ENCODE peak calls at places on chromosomes 12 and 14, in seven cellular contexts. Z is fibroblast of lung; L is CD8-positive, alpha-beta T cell; X is heart left ventricle; R is testis; H is tibial artery; U is tibial nerve. W is an unnamed sample. For H3K4me1, the result is how much of the 10 kb centered on the place peaks cover.

GRCh38 chr14:52998376-52999010 is 47.6 kb upstream of the FERMT2 start:
- DNase-seq in Z (peak), L (no peak), X (no peak), R (peak), H (no peak), U (no peak), W (no peak)

GRCh38 chr14:50831704-50832130 is 755 bp upstream of the NIN start:
- DNase-seq in Z (no peak), L (no peak), X (no peak), R (no peak), H (no peak), U (no peak), W (no peak)

GRCh38 chr12:3523058-3523457 is 32.1 kb downstream of the PRMT8 start:
- DNase-seq in Z (peak), L (no peak), X (no peak), R (no peak), H (no peak), U (no peak), W (no peak)

GRCh38 chr12:112353389-112353788 is 28.8 kb downstream of the HECTD4 start:
- DNase-seq in Z (peak), L (no peak), X (no peak), R (no peak), H (no peak), U (no peak), W (no peak)

GRCh38 chr12:4091001-4091789 is 182.4 kb upstream of the CCND2 start:
- DNase-seq in Z (no peak), L (no peak), X (no peak), R (no peak), H (no peak), U (no peak), W (no peak)

GRCh38 chr14:93231129-93231979 is 24.3 kb downstream of the UBR7 start:
- DNase-seq in Z (peak), L (no peak), X (peak), R (peak), H (no peak), U (no peak), W (no peak)

GRCh38 chr12:91127296-91127695 is 16.0 kb upstream of the LUM start:
- DNase-seq in Z (no peak), L (no peak), X (no peak), R (no peak), H (no peak), U (no peak), W (no peak)

GRCh38 chr12:46874642-46875041 is 48.8 kb upstream of the SLC38A4 start:
- DNase-seq in Z (peak), L (no peak), X (no peak), R (no peak), H (no peak), U (no peak), W (no peak)

GRCh38 chr14:81172353-81172752 is 48.4 kb downstream of the GTF2A1 start:
- DNase-seq in Z (no peak), L (no peak), X (no peak), R (no peak), H (no peak), U (no peak), W (no peak)

GRCh38 chr14:102046337-102047278 is 40.2 kb downstream of the HSP90AA1 start:
- DNase-seq in Z (peak), L (no peak), X (peak), R (peak), H (peak), U (peak), W (peak)

GRCh38 chr14:20179218-20179617 is 11.5 kb upstream of the OR11G2 start:
- DNase-seq in Z (no peak), L (no peak), X (no peak), R (peak), H (no peak), U (peak), W (no peak)

GRCh38 chr14:96268426-96269358 is 12.7 kb downstream of the BDKRB1 start:
- DNase-seq in Z (peak), L (no peak), X (no peak), R (no peak), H (no peak), U (peak), W (peak)

GRCh38 chr14:59705866-59706265 is 129.3 kb upstream of the CCDC175 start:
- DNase-seq in Z (no peak), L (no peak), X (no peak), R (no peak), H (no peak), U (no peak), W (no peak)

GRCh38 chr14:59705245-59705644 is 128.6 kb upstream of the CCDC175 start:
- DNase-seq in Z (no peak), L (no peak), X (no peak), R (no peak), H (no peak), U (no peak), W (no peak)

GRCh38 chr14:59704054-59704453 is 127.4 kb upstream of the CCDC175 start:
- DNase-seq in Z (no peak), L (no peak), X (no peak), R (no peak), H (peak), U (peak), W (no peak)

GRCh38 chr14:59711083-59711482 is 134.5 kb upstream of the CCDC175 start:
- DNase-seq in Z (no peak), L (no peak), X (no peak), R (no peak), H (no peak), U (no peak), W (no peak)

DNA sequence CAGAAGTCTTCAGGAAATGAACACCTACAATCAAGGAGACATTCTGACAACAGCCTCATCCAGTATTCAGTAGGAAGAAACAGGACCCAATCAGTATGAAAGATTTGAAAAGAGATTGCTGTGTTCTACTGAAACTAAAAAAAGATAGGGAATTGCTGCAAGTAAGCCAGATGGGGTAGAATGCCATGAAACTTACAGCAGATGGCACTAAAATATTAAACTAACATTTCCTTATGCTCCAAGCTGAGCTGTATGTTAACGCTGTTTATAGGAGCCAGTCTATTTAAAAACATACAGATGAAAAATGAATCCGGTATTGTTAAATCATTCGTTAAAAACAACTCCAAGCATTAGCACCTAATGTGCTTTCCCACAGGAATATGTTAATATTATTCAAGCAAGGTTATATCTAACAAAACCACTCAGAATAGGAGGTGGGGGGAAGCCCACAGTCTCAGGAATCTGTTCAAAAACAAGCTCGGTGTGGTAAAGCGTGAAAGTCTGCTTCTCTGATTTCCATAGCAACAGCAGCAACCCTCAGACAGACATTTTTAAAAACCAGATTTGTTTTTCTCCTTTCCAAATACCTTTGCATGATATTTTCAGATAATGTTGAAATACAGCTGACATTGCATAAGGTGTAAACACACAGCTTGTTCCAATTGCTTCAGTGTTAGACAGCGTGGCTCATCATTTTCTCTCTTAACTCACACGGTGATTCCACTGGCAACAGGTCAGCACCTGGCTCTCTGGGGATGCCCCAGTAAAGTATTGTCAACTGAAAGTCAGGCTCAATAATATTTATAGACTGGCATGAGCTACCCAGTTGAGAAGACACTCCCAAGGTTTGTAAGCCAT is 131.4 kb upstream of the CCDC175 start:
- DNase-seq in Z (peak), L (no peak), X (no peak), R (no peak), H (no peak), U (no peak), W (no peak)
- TF ChIP-seq CTCF in Z (no peak), L (no peak), X (no peak), R (no peak), H (peak), U (no peak), W (no peak)

DNA sequence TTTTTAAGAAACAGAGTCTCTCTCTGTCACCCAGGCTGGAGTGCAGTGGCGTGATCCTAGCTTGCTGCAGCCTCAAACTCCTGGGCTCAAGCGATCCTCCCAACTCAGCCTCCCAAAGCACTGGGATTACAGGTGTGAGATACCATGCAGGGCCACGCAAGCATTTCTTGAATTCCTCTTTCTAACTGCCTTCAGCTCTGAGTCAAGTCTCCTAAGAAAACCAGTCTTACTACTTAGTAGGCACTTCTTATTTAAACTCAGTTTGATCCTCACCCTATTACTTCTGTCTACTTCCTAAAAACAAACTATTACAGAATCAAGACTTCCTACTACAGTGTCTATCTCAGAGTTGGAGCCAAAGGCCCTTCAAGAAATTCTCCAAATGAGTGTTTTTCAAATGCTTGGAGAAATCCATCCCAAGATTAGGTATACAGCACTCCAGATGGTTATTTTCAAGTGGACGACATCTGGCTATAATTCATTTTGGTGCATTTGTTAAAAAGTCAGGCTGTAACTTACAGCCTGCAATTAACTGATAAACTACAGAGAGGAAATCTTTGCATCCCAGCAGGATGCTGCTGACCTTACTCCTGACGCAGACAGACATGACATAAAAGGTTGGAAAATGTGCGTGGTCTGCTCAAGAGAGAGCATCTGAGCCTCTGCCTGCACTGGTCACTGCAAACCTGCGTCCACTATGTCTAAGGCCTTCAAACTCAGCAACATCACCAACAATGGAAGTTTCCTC is 34.8 kb downstream of the SSH1 start:
- DNase-seq in Z (no peak), L (no peak), X (no peak), R (no peak), H (no peak), U (no peak), W (no peak)
- H3K4me1 ChIP-seq in Z (under half), L (under half), X (under half), R (half or more), H (under half), U (half or more), W (under half)

GRCh38 chr12:64756371-64756770 is 2.8 kb downstream of the GNS start:
- DNase-seq in Z (no peak), L (no peak), X (no peak), R (no peak), H (no peak), U (no peak), W (no peak)
- H3K4me3 ChIP-seq in Z (no peak), L (no peak), X (no peak), R (no peak), H (no peak), U (no peak), W (no peak)

GRCh38 chr14:70087380-70087697 is 101.4 kb downstream of the SLC8A3 start:
- DNase-seq in Z (no peak), L (no peak), X (no peak), R (no peak), H (no peak), U (no peak), W (no peak)
- TF ChIP-seq CTCF in Z (no peak), L (no peak), X (no peak), R (no peak), H (no peak), U (no peak), W (no peak)

GRCh38 chr12:26271889-26272492 is 76.6 kb downstream of the SSPN start:
- DNase-seq in Z (peak), L (no peak), X (peak), R (peak), H (peak), U (peak), W (peak)

GRCh38 chr12:26268841-26269553 is 73.6 kb downstream of the SSPN start:
- DNase-seq in Z (no peak), L (no peak), X (no peak), R (no peak), H (no peak), U (no peak), W (no peak)

GRCh38 chr12:26266881-26267280 is 71.5 kb downstream of the SSPN start:
- DNase-seq in Z (no peak), L (no peak), X (no peak), R (no peak), H (no peak), U (no peak), W (no peak)

GRCh38 chr12:26271024-26271423 is 75.7 kb downstream of the SSPN start:
- DNase-seq in Z (no peak), L (no peak), X (no peak), R (no peak), H (no peak), U (no peak), W (no peak)

GRCh38 chr12:26269554-26270284 is 74.3 kb downstream of the SSPN start:
- DNase-seq in Z (no peak), L (no peak), X (no peak), R (no peak), H (no peak), U (no peak), W (no peak)
- H3K4me1 ChIP-seq in Z (under half), L (under half), X (under half), R (under half), H (under half), U (under half), W (under half)

GRCh38 chr12:67038486-67038885 is 230.7 kb upstream of the CAND1 start:
- DNase-seq in Z (no peak), L (no peak), X (no peak), R (no peak), H (no peak), U (no peak), W (no peak)

GRCh38 chr12:67042697-67043131 is 226.4 kb upstream of the CAND1 start:
- DNase-seq in Z (peak), L (no peak), X (no peak), R (no peak), H (no peak), U (no peak), W (no peak)

GRCh38 chr12:67040861-67041137 is 228.4 kb upstream of the CAND1 start:
- DNase-seq in Z (no peak), L (no peak), X (no peak), R (no peak), H (no peak), U (no peak), W (no peak)

GRCh38 chr12:67043771-67044170 is 225.4 kb upstream of the CAND1 start:
- DNase-seq in Z (no peak), L (no peak), X (no peak), R (no peak), H (no peak), U (no peak), W (no peak)

GRCh38 chr12:67039995-67040860 is 228.9 kb upstream of the CAND1 start:
- DNase-seq in Z (no peak), L (no peak), X (no peak), R (no peak), H (no peak), U (no peak), W (no peak)
- H3K4me3 ChIP-seq in Z (no peak), L (no peak), X (no peak), R (no peak), H (no peak), U (no peak), W (no peak)

W was measured in uterus.